ENCODE peak calls at places on chromosomes 2 and 18, in nine cellular contexts. One of them, this sample, is unnamed.

GRCh38 chr18:13379930-13380665 is 161.5 kb downstream of the LDLRAD4 start:
- DNase-seq in Karpas-422: no peak
- DNase-seq in astrocyte: no peak
- DNase-seq in vagina: peak; percentile 82
- DNase-seq in Peyer's patch: peak; percentile 11
- DNase-seq in brain microvascular endothelial cell: peak; percentile 6
- DNase-seq in tibial artery: no peak
- DNase-seq in cardiac muscle cell: no peak
- DNase-seq in pancreas: no peak
- DNase-seq in this sample: no peak

GRCh38 chr2:186889291-186889886 is 40.4 kb upstream of the ZSWIM2 start:
- DNase-seq in Karpas-422: no peak
- DNase-seq in astrocyte: no peak
- DNase-seq in vagina: no peak
- DNase-seq in Peyer's patch: no peak
- DNase-seq in brain microvascular endothelial cell: no peak
- DNase-seq in tibial artery: no peak
- DNase-seq in cardiac muscle cell: no peak
- DNase-seq in pancreas: no peak
- DNase-seq in this sample: no peak

GRCh38 chr2:168194784-168195522 is 52.4 kb downstream of the STK39 start:
- DNase-seq in Karpas-422: no peak
- DNase-seq in astrocyte: no peak
- DNase-seq in vagina: no peak
- DNase-seq in Peyer's patch: peak; percentile 61
- DNase-seq in brain microvascular endothelial cell: no peak
- DNase-seq in tibial artery: no peak
- DNase-seq in cardiac muscle cell: no peak
- DNase-seq in pancreas: no peak
- DNase-seq in this sample: no peak

GRCh38 chr2:58532641-58533040 is 291.5 kb upstream of the FANCL start:
- DNase-seq in Karpas-422: no peak
- DNase-seq in astrocyte: no peak
- DNase-seq in vagina: no peak
- DNase-seq in Peyer's patch: no peak
- DNase-seq in brain microvascular endothelial cell: no peak
- DNase-seq in tibial artery: no peak
- DNase-seq in cardiac muscle cell: no peak
- DNase-seq in pancreas: no peak
- DNase-seq in this sample: no peak

GRCh38 chr2:28391564-28392296 is 928 bp upstream of the FOSL2 start:
- DNase-seq in Karpas-422: peak; percentile 78
- DNase-seq in astrocyte: peak; percentile 80
- DNase-seq in vagina: no peak
- DNase-seq in Peyer's patch: peak; percentile 56
- DNase-seq in brain microvascular endothelial cell: peak; percentile 74
- DNase-seq in tibial artery: peak; percentile 98
- DNase-seq in cardiac muscle cell: peak; percentile 62
- DNase-seq in pancreas: peak; percentile 80
- DNase-seq in this sample: no peak

GRCh38 chr2:223114170-223114569 is 62.2 kb downstream of the KCNE4 start:
- DNase-seq in Karpas-422: no peak
- DNase-seq in astrocyte: no peak
- DNase-seq in vagina: no peak
- DNase-seq in Peyer's patch: no peak
- DNase-seq in brain microvascular endothelial cell: no peak
- DNase-seq in tibial artery: no peak
- DNase-seq in cardiac muscle cell: no peak
- DNase-seq in pancreas: no peak
- DNase-seq in this sample: no peak

GRCh38 chr2:16240459-16240858 is 300.1 kb downstream of the MYCN start:
- DNase-seq in Karpas-422: no peak
- DNase-seq in astrocyte: no peak
- DNase-seq in vagina: no peak
- DNase-seq in Peyer's patch: no peak
- DNase-seq in brain microvascular endothelial cell: no peak
- DNase-seq in tibial artery: no peak
- DNase-seq in cardiac muscle cell: peak; percentile 37
- DNase-seq in pancreas: no peak
- DNase-seq in this sample: no peak

GRCh38 chr2:240204431-240205276 is 64.2 kb upstream of the OTOS start:
- DNase-seq in Karpas-422: no peak
- DNase-seq in astrocyte: no peak
- DNase-seq in vagina: no peak
- DNase-seq in Peyer's patch: no peak
- DNase-seq in brain microvascular endothelial cell: no peak
- DNase-seq in tibial artery: no peak
- DNase-seq in cardiac muscle cell: no peak
- DNase-seq in pancreas: no peak
- DNase-seq in this sample: no peak

GRCh38 chr2:226638576-226638975 is 161.0 kb downstream of the IRS1 start:
- DNase-seq in Karpas-422: no peak
- DNase-seq in astrocyte: no peak
- DNase-seq in vagina: no peak
- DNase-seq in Peyer's patch: no peak
- DNase-seq in brain microvascular endothelial cell: no peak
- DNase-seq in tibial artery: no peak
- DNase-seq in cardiac muscle cell: no peak
- DNase-seq in pancreas: no peak
- DNase-seq in this sample: no peak

GRCh38 chr2:10646153-10646552 is 43.6 kb downstream of the NOL10 start:
- DNase-seq in Karpas-422: no peak
- DNase-seq in astrocyte: peak; percentile 21
- DNase-seq in vagina: no peak
- DNase-seq in Peyer's patch: no peak
- DNase-seq in brain microvascular endothelial cell: no peak
- DNase-seq in tibial artery: no peak
- DNase-seq in cardiac muscle cell: no peak
- DNase-seq in pancreas: no peak
- DNase-seq in this sample: no peak

GRCh38 chr2:14896280-14896679 is 263.8 kb downstream of the LRATD1 start:
- DNase-seq in Karpas-422: no peak
- DNase-seq in astrocyte: no peak
- DNase-seq in vagina: no peak
- DNase-seq in Peyer's patch: no peak
- DNase-seq in brain microvascular endothelial cell: no peak
- DNase-seq in tibial artery: no peak
- DNase-seq in cardiac muscle cell: no peak
- DNase-seq in pancreas: no peak
- DNase-seq in this sample: no peak

DNA sequence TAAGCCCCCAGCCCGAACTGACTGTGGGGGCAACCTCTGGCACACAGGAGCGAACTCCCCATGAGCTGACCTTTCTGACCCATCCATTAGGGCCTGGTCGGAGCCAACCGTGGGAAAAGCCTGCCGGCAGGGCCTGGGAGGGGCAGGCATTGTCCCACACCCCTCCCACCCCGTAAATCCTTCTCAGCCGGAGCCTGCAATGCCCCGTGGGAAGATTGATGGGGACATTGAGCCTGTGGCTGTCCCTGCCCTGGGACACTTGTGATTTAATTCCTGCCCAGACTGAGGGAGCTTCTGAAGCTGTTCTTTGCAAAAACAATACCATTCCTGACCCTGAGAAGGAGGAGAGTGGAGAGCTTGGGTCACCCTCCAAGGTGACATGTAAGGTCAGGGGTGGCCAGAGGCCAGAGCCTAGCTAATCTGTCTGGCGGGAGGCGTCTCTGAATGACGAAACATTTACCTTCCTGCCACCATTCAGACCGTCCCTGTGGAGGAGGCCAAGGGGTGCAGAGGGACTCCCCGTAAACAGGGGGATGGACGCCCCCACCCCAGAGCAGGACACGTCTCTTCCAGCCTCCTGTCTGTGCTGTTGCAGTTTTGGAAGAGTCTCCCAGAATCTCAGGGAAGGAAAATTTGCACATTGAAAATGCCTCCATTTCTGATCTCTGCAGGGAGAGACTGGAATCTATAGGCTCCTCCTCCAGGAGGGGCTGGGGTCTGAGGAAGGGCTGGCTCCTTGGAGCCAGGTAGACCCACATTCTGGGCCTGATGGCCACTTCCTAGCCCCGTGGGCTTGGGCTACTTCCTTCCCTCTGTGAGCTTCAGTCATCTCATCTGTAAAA is 51.2 kb upstream of the HS6ST1 start:
- DNase-seq in Karpas-422: no peak
- DNase-seq in astrocyte: no peak
- DNase-seq in vagina: no peak
- DNase-seq in Peyer's patch: no peak
- DNase-seq in brain microvascular endothelial cell: no peak
- DNase-seq in tibial artery: peak; percentile 14
- DNase-seq in cardiac muscle cell: no peak
- DNase-seq in pancreas: no peak
- DNase-seq in this sample: no peak
- H3K27ac ChIP-seq in Karpas-422: no peak overlapping the region
- H3K27ac ChIP-seq in astrocyte: no peak overlapping the region
- H3K27ac ChIP-seq in vagina: peak overlapping the region; percentile 76
- H3K27ac ChIP-seq in Peyer's patch: no peak overlapping the region
- H3K27ac ChIP-seq in brain microvascular endothelial cell: no peak overlapping the region
- H3K27ac ChIP-seq in tibial artery: peak overlapping the region; percentile 22
- H3K27ac ChIP-seq in cardiac muscle cell: no peak overlapping the region
- H3K27ac ChIP-seq in pancreas: no peak overlapping the region
- H3K27ac ChIP-seq in this sample: no peak overlapping the region

DNA sequence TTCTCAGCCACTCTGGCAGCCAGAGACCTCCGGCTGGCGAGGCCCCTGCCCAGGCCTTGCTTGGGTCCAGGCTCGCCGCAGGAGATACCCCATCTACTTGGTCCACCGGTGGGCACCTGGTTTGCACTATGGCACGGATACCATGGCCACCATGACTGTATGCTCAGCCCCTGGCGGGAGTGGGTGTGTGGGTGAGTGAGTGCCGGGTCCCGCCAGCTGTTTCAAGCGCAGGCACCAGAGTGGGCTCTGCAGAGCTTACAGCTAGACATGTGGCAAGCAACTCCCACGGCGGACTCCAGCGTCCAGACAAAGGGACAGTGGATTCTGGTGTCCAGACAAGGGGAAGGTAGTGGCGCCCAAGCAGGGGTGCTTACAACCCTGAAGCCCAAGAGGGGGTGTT is 1.4 kb downstream of the ATG4B start:
- DNase-seq in Karpas-422: no peak
- DNase-seq in astrocyte: no peak
- DNase-seq in vagina: no peak
- DNase-seq in Peyer's patch: no peak
- DNase-seq in brain microvascular endothelial cell: no peak
- DNase-seq in tibial artery: no peak
- DNase-seq in cardiac muscle cell: no peak
- DNase-seq in pancreas: no peak
- DNase-seq in this sample: no peak
- H3K4me3 ChIP-seq in Karpas-422: peak overlapping the region; percentile 84
- H3K4me3 ChIP-seq in astrocyte: no peak overlapping the region
- H3K4me3 ChIP-seq in vagina: no peak overlapping the region
- H3K4me3 ChIP-seq in Peyer's patch: peak overlapping the region; percentile 85
- H3K4me3 ChIP-seq in brain microvascular endothelial cell: no peak overlapping the region
- H3K4me3 ChIP-seq in tibial artery: no peak overlapping the region
- H3K4me3 ChIP-seq in cardiac muscle cell: no peak overlapping the region
- H3K4me3 ChIP-seq in pancreas: peak overlapping the region; percentile 87
- H3K4me3 ChIP-seq in this sample: no peak overlapping the region

GRCh38 chr2:1028846-1029245 is 78.2 kb downstream of the SNTG2 start:
- DNase-seq in Karpas-422: no peak
- DNase-seq in astrocyte: no peak
- DNase-seq in vagina: no peak
- DNase-seq in Peyer's patch: no peak
- DNase-seq in brain microvascular endothelial cell: no peak
- DNase-seq in tibial artery: no peak
- DNase-seq in cardiac muscle cell: no peak
- DNase-seq in pancreas: no peak
- DNase-seq in this sample: no peak
- H3K27me3 ChIP-seq in Karpas-422: no peaks in the 10 kb centered on the region
- H3K27me3 ChIP-seq in astrocyte: no peaks in the 10 kb centered on the region
- H3K27me3 ChIP-seq in vagina: no peaks in the 10 kb centered on the region
- H3K27me3 ChIP-seq in Peyer's patch: no peaks in the 10 kb centered on the region
- H3K27me3 ChIP-seq in brain microvascular endothelial cell: no peaks in the 10 kb centered on the region
- H3K27me3 ChIP-seq in tibial artery: no peaks in the 10 kb centered on the region
- H3K27me3 ChIP-seq in cardiac muscle cell: peaks cover 4% of the 10 kb centered on the region
- H3K27me3 ChIP-seq in pancreas: no peaks in the 10 kb centered on the region
- H3K27me3 ChIP-seq in this sample: no peaks in the 10 kb centered on the region

GRCh38 chr2:199850718-199851498 is at the start of gene FTCDNL1:
- DNase-seq in Karpas-422: peak; percentile 88
- DNase-seq in astrocyte: peak; percentile 31
- DNase-seq in vagina: no peak
- DNase-seq in Peyer's patch: peak; percentile 47
- DNase-seq in brain microvascular endothelial cell: peak; percentile 25
- DNase-seq in tibial artery: peak; percentile 40
- DNase-seq in cardiac muscle cell: peak; percentile 69
- DNase-seq in pancreas: peak; percentile 72
- DNase-seq in this sample: peak; percentile 44

GRCh38 chr2:199848323-199848722 is 2.7 kb downstream of the FTCDNL1 start:
- DNase-seq in Karpas-422: no peak
- DNase-seq in astrocyte: no peak
- DNase-seq in vagina: no peak
- DNase-seq in Peyer's patch: no peak
- DNase-seq in brain microvascular endothelial cell: no peak
- DNase-seq in tibial artery: no peak
- DNase-seq in cardiac muscle cell: no peak
- DNase-seq in pancreas: no peak
- DNase-seq in this sample: no peak

GRCh38 chr2:199851886-199852285 is 894 bp upstream of the FTCDNL1 start:
- DNase-seq in Karpas-422: no peak
- DNase-seq in astrocyte: no peak
- DNase-seq in vagina: no peak
- DNase-seq in Peyer's patch: no peak
- DNase-seq in brain microvascular endothelial cell: no peak
- DNase-seq in tibial artery: no peak
- DNase-seq in cardiac muscle cell: no peak
- DNase-seq in pancreas: no peak
- DNase-seq in this sample: no peak

GRCh38 chr2:199851499-199851816 is 466 bp upstream of the FTCDNL1 start:
- DNase-seq in Karpas-422: no peak
- DNase-seq in astrocyte: no peak
- DNase-seq in vagina: no peak
- DNase-seq in Peyer's patch: no peak
- DNase-seq in brain microvascular endothelial cell: no peak
- DNase-seq in tibial artery: no peak
- DNase-seq in cardiac muscle cell: no peak
- DNase-seq in pancreas: no peak
- DNase-seq in this sample: no peak

GRCh38 chr2:199850250-199850717 is 708 bp downstream of the FTCDNL1 start:
- DNase-seq in Karpas-422: no peak
- DNase-seq in astrocyte: no peak
- DNase-seq in vagina: no peak
- DNase-seq in Peyer's patch: no peak
- DNase-seq in brain microvascular endothelial cell: no peak
- DNase-seq in tibial artery: no peak
- DNase-seq in cardiac muscle cell: no peak
- DNase-seq in pancreas: no peak
- DNase-seq in this sample: no peak
- H3K27ac ChIP-seq in Karpas-422: no peak overlapping the region
- H3K27ac ChIP-seq in astrocyte: no peak overlapping the region
- H3K27ac ChIP-seq in vagina: peak overlapping the region; percentile 29
- H3K27ac ChIP-seq in Peyer's patch: peak overlapping the region; percentile 51
- H3K27ac ChIP-seq in brain microvascular endothelial cell: no peak overlapping the region
- H3K27ac ChIP-seq in tibial artery: no peak overlapping the region
- H3K27ac ChIP-seq in cardiac muscle cell: no peak overlapping the region
- H3K27ac ChIP-seq in pancreas: peak overlapping the region; percentile 69
- H3K27ac ChIP-seq in this sample: no peak overlapping the region

GRCh38 chr2:7881038-7881437 is 800.8 kb upstream of the ID2 start:
- DNase-seq in Karpas-422: no peak
- DNase-seq in astrocyte: peak; percentile 56
- DNase-seq in vagina: no peak
- DNase-seq in Peyer's patch: no peak
- DNase-seq in brain microvascular endothelial cell: no peak
- DNase-seq in tibial artery: no peak
- DNase-seq in cardiac muscle cell: no peak
- DNase-seq in pancreas: no peak
- DNase-seq in this sample: no peak
- H3K4me3 ChIP-seq in Karpas-422: no peak overlapping the region
- H3K4me3 ChIP-seq in astrocyte: no peak overlapping the region
- H3K4me3 ChIP-seq in vagina: no peak overlapping the region
- H3K4me3 ChIP-seq in Peyer's patch: no peak overlapping the region
- H3K4me3 ChIP-seq in brain microvascular endothelial cell: no peak overlapping the region
- H3K4me3 ChIP-seq in tibial artery: no peak overlapping the region
- H3K4me3 ChIP-seq in cardiac muscle cell: no peak overlapping the region
- H3K4me3 ChIP-seq in pancreas: no peak overlapping the region
- H3K4me3 ChIP-seq in this sample: no peak overlapping the region

This sample was measured in CD8-positive, alpha-beta T cell.